ENCODE peak calls at places on chromosome 2, in six cellular contexts. K is EL, Z is M059J, A is HTR-8/SVneo, F is lower leg skin, D is left ventricle myocardium inferior. H is an unnamed sample.

GRCh38 chr2:45941758-45942738 is 290.6 kb downstream of the PRKCE start:
- DNase-seq in K (peak), Z (no peak), A (no peak), F (no peak), D (no peak), H (no peak)

GRCh38 chr2:33015421-33016142 is 68.8 kb downstream of the LTBP1 start:
- DNase-seq in K (peak), Z (peak), A (peak), F (no peak), D (no peak), H (no peak)

GRCh38 chr2:71001592-71002570 is 7.2 kb upstream of the TEX261 start:
- DNase-seq in K (no peak), Z (no peak), A (no peak), F (peak), D (no peak), H (no peak)

GRCh38 chr2:94987074-94988020 is 38.2 kb upstream of the MAL start:
- DNase-seq in K (no peak), Z (no peak), A (no peak), F (peak), D (no peak), H (no peak)

GRCh38 chr2:235026649-235027557 is 75.1 kb downstream of the SH3BP4 start:
- DNase-seq in K (peak), Z (peak), A (peak), F (peak), D (peak), H (peak)

GRCh38 chr2:156329922-156330726 is 2.4 kb downstream of the NR4A2 start:
- DNase-seq in K (no peak), Z (no peak), A (no peak), F (no peak), D (no peak), H (no peak)

GRCh38 chr2:25077792-25078170 is 35.9 kb downstream of the EFR3B start:
- DNase-seq in K (no peak), Z (no peak), A (no peak), F (no peak), D (no peak), H (no peak)

GRCh38 chr2:109069430-109070194 is 59.4 kb upstream of the SH3RF3 start:
- DNase-seq in K (no peak), Z (no peak), A (no peak), F (peak), D (no peak), H (no peak)

GRCh38 chr2:68925298-68925885 is 27.3 kb downstream of the GKN2 start:
- DNase-seq in K (peak), Z (peak), A (peak), F (no peak), D (no peak), H (peak)

GRCh38 chr2:134359367-134360081 is 105.7 kb downstream of the MGAT5 start:
- DNase-seq in K (no peak), Z (no peak), A (no peak), F (no peak), D (peak), H (no peak)

GRCh38 chr2:44295636-44296359 is 20.5 kb downstream of the SLC3A1 start:
- DNase-seq in K (no peak), Z (no peak), A (no peak), F (no peak), D (no peak), H (no peak)

GRCh38 chr2:130355578-130356431 is at the start of gene PTPN18:
- DNase-seq in K (peak), Z (peak), A (peak), F (peak), D (peak), H (peak)

GRCh38 chr2:220057922-220058321 is 430.5 kb downstream of the SLC4A3 start:
- DNase-seq in K (no peak), Z (no peak), A (no peak), F (no peak), D (no peak), H (no peak)

GRCh38 chr2:128317186-128317897 is 1.3 kb downstream of the HS6ST1 start:
- DNase-seq in K (no peak), Z (no peak), A (no peak), F (peak), D (no peak), H (no peak)

GRCh38 chr2:118250463-118250862 is 162.2 kb downstream of the INSIG2 start:
- DNase-seq in K (no peak), Z (peak), A (no peak), F (no peak), D (no peak), H (no peak)

GRCh38 chr2:176582990-176583481 is 313.8 kb downstream of the MTX2 start:
- DNase-seq in K (peak), Z (peak), A (peak), F (no peak), D (no peak), H (no peak)

GRCh38 chr2:42052702-42053481 is 5.1 kb downstream of the PKDCC start:
- DNase-seq in K (no peak), Z (no peak), A (no peak), F (no peak), D (no peak), H (no peak)

GRCh38 chr2:193668557-193669323 is 1474.0 kb upstream of the TMEFF2 start:
- DNase-seq in K (no peak), Z (no peak), A (no peak), F (no peak), D (no peak), H (no peak)

GRCh38 chr2:195252018-195252417 is 405.0 kb upstream of the SLC39A10 start:
- DNase-seq in K (no peak), Z (peak), A (no peak), F (no peak), D (no peak), H (no peak)

GRCh38 chr2:218230882-218231281 is 13.9 kb downstream of the ARPC2 start:
- DNase-seq in K (peak), Z (peak), A (no peak), F (no peak), D (no peak), H (no peak)

GRCh38 chr2:45289997-45290673 is 280.9 kb upstream of the SIX2 start:
- DNase-seq in K (no peak), Z (no peak), A (no peak), F (no peak), D (no peak), H (no peak)

GRCh38 chr2:241931976-241932894 is 62.7 kb downstream of the RTP5 start:
- DNase-seq in K (no peak), Z (no peak), A (no peak), F (peak), D (no peak), H (no peak)

GRCh38 chr2:160473508-160474318 is 19.9 kb downstream of the RBMS1 start:
- DNase-seq in K (no peak), Z (peak), A (no peak), F (no peak), D (no peak), H (no peak)

GRCh38 chr2:218446547-218446946 is 27.6 kb downstream of the VIL1 start:
- DNase-seq in K (no peak), Z (no peak), A (no peak), F (no peak), D (no peak), H (no peak)

GRCh38 chr2:158715352-158715751 is 79.8 kb upstream of the DAPL1 start:
- DNase-seq in K (no peak), Z (no peak), A (no peak), F (no peak), D (no peak), H (no peak)

GRCh38 chr2:204825054-204825453 is 279.8 kb downstream of the PARD3B start:
- DNase-seq in K (peak), Z (peak), A (no peak), F (no peak), D (no peak), H (no peak)

GRCh38 chr2:26772064-26773001 is 8.2 kb downstream of the SLC35F6 start:
- DNase-seq in K (peak), Z (peak), A (no peak), F (peak), D (peak), H (peak)

GRCh38 chr2:237951878-237952277 is 14.9 kb upstream of the UBE2F start:
- DNase-seq in K (no peak), Z (no peak), A (no peak), F (no peak), D (no peak), H (no peak)

GRCh38 chr2:3257842-3258241 is 119.8 kb downstream of the EIPR1 start:
- DNase-seq in K (no peak), Z (no peak), A (no peak), F (peak), D (no peak), H (no peak)